ENCODE peak calls at places on chromosomes 3 and 15, in four cellular contexts. X, Q, U and R are unnamed samples.

GRCh38 chr15:90877315-90877714 is 7.0 kb upstream of the FES start:
- DNase-seq in Q (no peak), X (no peak), U (no peak), R (no peak)

GRCh38 chr15:69126054-69126469 is 34.4 kb upstream of the GLCE start:
- DNase-seq in U (peak; percentile 76), X (no peak), Q (no peak), R (no peak)

GRCh38 chr3:169822091-169822490 is 9.4 kb upstream of the LRRC34 start:
- DNase-seq in Q (no peak), U (no peak), X (no peak), R (no peak)

GRCh38 chr3:123155471-123156011 is 46.2 kb upstream of the SEC22A start:
- DNase-seq in Q (no peak), U (no peak), X (peak; percentile 14), R (no peak)

GRCh38 chr15:67117356-67117755 is 52.0 kb downstream of the SMAD3 start:
- DNase-seq in Q (no peak), U (peak; percentile 85), X (no peak), R (no peak)

GRCh38 chr3:58222161-58222724 is 11.5 kb upstream of the DNASE1L3 start:
- DNase-seq in U (no peak), X (no peak), Q (no peak), R (no peak)

GRCh38 chr15:51621917-51622268 is 678 bp downstream of the DMXL2 start:
- DNase-seq in Q (no peak), X (peak; percentile 45), U (peak; percentile 57), R (peak; percentile 54)

GRCh38 chr15:39661776-39662175 is 80.9 kb downstream of the THBS1 start:
- DNase-seq in U (peak; percentile 31), X (no peak), Q (no peak), R (no peak)

GRCh38 chr3:44522494-44522933 is 32.5 kb upstream of the ZKSCAN7 start:
- DNase-seq in Q (no peak), X (no peak), U (no peak), R (no peak)

GRCh38 chr3:39144748-39145380 is 8.5 kb downstream of the CSRNP1 start:
- DNase-seq in U (no peak), Q (no peak), X (peak; percentile 18), R (no peak)

GRCh38 chr3:39147711-39148115 is 5.7 kb downstream of the CSRNP1 start:
- DNase-seq in U (peak; percentile 55), X (no peak), Q (no peak), R (no peak)

GRCh38 chr3:39146611-39147373 is 6.6 kb downstream of the CSRNP1 start:
- DNase-seq in X (peak; percentile 37), U (peak; percentile 98), Q (no peak), R (no peak)

GRCh38 chr3:39147374-39147709 is 6.0 kb downstream of the CSRNP1 start:
- DNase-seq in X (no peak), U (no peak), Q (no peak), R (no peak)

DNA sequence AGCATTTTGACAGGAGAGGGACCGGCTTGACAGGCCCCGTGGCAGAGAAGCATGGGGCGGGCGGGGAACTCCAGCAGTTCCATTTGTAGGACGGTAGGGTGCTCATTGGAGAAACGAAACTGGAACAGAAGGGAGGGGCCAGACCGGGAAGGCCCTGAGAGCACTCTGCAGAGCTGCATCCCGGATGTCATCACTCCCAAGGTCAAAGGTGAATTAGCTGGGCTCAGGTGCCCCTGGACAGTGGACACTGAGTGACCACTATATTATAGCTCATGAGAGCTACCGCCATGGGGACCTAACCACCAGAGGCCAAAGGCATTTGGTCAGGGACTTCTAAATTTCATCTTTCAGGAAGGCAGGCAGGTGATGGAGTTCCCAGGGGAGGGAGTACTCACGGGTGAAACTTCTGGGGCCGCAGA is 7.3 kb downstream of the CSRNP1 start:
- DNase-seq in U (no peak), X (peak; percentile 29), Q (no peak), R (no peak)
- TF ChIP-seq CTCF in U (no peak), X (no peak), Q (peak; percentile 23), R (no peak)

DNA sequence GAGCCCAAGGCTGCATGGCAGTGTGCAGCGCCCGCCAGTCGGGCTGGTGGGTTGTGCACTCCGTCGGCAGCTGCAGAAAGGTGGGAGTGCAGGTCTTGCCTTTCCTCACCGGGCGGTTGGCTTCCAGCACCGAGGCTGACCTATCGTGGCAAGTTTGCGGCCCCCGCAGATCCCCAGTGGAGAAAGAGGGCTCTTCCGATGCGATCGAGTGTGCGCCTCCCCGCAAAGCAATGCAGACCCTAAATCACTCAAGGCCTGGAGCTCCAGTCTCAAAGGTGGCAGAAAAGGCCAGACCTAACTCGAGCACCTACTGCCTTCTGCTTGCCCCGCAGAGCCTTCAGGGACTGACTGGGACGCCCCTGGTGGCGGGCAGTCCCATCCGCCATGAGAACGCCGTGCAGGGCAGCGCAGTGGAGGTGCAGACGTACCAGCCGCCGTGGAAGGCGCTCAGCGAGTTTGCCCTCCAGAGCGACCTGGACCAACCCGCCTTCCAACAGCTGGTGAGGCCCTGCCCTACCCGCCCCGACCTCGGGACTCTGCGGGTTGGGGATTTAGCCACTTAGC is 4.3 kb downstream of the ISL2 start:
- DNase-seq in Q (no peak), X (peak; percentile 40), U (no peak), R (peak; percentile 72)
- TF ChIP-seq CTCF in Q (peak; percentile 48), X (peak; percentile 51), U (no peak), R (peak; percentile 47)

GRCh38 chr15:63041402-63041977 is 1.1 kb upstream of the TPM1 start:
- DNase-seq in U (no peak), X (no peak), Q (no peak), R (no peak)

GRCh38 chr15:63040954-63041353 is 1.6 kb upstream of the TPM1 start:
- DNase-seq in Q (no peak), U (no peak), X (no peak), R (no peak)

GRCh38 chr15:63043391-63044076 is 987 bp downstream of the TPM1 start:
- DNase-seq in Q (no peak), X (no peak), U (no peak), R (peak; percentile 48)

GRCh38 chr15:63042879-63043340 is 363 bp downstream of the TPM1 start:
- DNase-seq in X (no peak), U (no peak), Q (no peak), R (peak; percentile 49)

DNA sequence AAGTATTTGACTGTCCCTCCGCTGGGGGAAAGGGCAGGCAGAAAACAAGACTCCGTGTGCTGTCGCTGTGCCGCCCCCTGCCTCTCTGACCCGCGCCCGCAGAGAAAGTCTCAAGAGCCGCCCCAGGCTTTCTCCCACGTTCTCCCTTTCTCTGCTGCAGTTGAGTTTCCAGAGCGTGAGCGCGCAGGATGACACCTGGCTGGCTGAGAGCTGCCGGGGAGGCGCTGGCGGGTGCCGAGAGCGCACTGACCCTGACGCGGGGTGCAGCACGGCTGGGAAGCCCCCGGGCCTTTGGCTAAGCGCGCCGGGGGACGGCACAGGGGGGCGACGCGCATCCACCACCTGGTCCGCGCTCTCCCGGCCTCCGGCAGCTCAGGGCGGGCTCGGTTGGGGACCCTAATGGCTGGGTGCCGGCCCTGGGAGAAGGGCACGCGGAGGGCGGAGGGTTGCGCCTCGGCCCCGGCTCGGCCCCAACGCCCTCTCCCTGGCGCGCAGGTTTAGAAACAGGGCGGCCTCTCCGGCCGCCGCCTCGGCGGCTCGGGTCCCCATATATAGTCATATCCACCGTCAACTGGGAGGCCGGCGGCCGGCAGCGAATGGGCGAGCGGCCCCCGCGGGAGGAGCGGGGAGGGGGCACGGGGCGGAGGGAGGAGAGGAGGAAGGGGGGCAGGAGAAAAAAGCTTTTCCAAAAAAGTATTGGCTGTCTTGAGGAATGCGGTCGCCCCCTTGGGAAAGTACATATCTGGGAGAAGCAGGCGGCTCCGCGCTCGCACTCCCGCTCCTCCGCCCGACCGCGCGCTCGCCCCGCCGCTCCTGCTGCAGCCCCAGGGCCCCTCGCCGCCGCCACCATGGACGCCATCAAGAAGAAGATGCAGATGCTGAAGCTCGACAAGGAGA is at the start of gene TPM1:
- DNase-seq in X (peak; percentile 90), U (peak; percentile 93), Q (no peak), R (peak; percentile 75)
- TF ChIP-seq CTCF in X (peak; percentile 30), U (peak; percentile 30), Q (no peak), R (no peak)

GRCh38 chr3:196008929-196009328 is 73.0 kb downstream of the TFRC start:
- DNase-seq in U (no peak), Q (no peak), X (no peak), R (no peak)
- TF ChIP-seq CTCF in U (no peak), Q (no peak), X (no peak), R (no peak)

DNA sequence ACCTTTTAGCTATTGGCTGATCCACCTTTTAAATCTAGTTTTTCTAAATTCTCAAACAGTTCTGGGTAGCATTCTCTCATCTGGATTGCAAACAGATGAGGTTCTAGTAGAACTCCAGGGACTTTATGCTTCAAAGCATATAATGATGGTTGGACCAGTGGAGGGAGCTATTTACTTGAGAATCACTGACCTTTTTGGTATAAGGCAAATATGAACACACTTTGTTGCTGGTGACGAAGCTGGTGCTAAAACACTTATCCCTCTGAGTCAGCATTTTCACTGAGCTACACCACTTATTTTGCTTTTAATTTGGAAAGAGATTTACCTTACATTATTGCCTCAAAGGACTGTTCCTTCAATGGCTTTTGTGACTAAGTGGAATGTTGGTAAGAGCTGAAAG is 58.6 kb upstream of the SLITRK3 start:
- DNase-seq in U (no peak), Q (no peak), X (no peak), R (no peak)
- TF ChIP-seq CTCF in U (no peak), Q (no peak), X (peak; percentile 64), R (peak; percentile 4)

DNA sequence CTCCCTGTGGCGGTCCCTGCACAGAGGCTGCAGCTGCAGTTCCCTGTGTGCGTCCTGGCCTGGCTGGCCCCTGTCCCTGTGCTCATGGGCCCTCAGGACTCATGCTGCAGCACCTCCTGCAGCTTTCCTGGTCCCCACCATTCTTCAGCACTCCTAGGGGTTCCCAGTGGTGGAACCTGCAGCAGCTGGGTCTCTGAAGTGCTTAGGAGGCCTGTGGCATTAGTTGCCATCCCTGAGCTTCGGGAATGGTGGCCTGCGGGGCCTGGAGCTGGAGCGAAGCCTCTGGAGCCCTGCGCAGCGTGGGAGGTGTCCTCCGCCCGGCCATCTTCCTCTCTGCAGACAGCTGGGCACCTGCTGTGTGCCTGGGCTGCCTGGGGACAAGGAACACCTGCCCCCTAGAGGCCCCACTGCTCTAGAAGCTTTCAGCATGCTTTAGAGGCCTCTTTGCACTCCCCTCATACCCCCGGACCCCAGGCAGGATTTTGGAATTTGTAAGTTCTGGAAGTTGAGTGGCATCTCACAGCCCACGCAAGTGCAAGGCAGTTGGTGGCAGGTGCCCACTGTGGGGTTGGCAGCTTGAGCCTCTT is 13.1 kb downstream of the PLXNA1 start:
- DNase-seq in U (no peak), X (no peak), Q (no peak), R (no peak)
- TF ChIP-seq CTCF in U (peak; percentile 1), X (peak; percentile 32), Q (peak; percentile 27), R (peak; percentile 33)